ENCODE peak calls at places on chromosomes 16 and 17, in seven cellular contexts. V, H, X, E, F, Y and G are unnamed samples.

GRCh38 chr17:75090871-75091854 is 3.4 kb downstream of the SLC16A5 start:
- DNase-seq in E (no peak), F (peak), V (peak), H (peak), Y (no peak), X (no peak), G (no peak)

GRCh38 chr17:55420067-55420775 is 1.4 kb downstream of the MMD start:
- DNase-seq in V (no peak), F (no peak), X (no peak), E (no peak), Y (no peak), H (no peak), G (no peak)

GRCh38 chr16:12387786-12388185 is 411.3 kb downstream of the SNX29 start:
- DNase-seq in F (no peak), H (no peak), E (no peak), X (no peak), V (no peak), Y (no peak), G (no peak)

GRCh38 chr16:9437115-9437514 is 345.7 kb downstream of the HAPSTR1 start:
- DNase-seq in Y (no peak), V (no peak), H (no peak), X (no peak), F (peak), E (no peak), G (no peak)

GRCh38 chr17:1003633-1003971 is 6.7 kb downstream of the TIMM22 start:
- DNase-seq in Y (no peak), H (no peak), E (no peak), F (no peak), X (no peak), V (no peak), G (no peak)

GRCh38 chr17:77735341-77736206 is 222.9 kb upstream of the TNRC6C start:
- DNase-seq in H (no peak), Y (no peak), V (no peak), X (no peak), F (peak), E (peak), G (peak)

GRCh38 chr16:77223184-77223583 is 24.0 kb downstream of the SYCE1L start:
- DNase-seq in X (peak), V (no peak), Y (no peak), H (no peak), E (no peak), F (peak), G (no peak)

GRCh38 chr17:81398170-81398854 is 3.1 kb downstream of the BAHCC1 start:
- DNase-seq in V (peak), X (no peak), E (no peak), Y (no peak), H (no peak), F (peak), G (no peak)

GRCh38 chr16:86087561-86088230 is 188.7 kb downstream of the IRF8 start:
- DNase-seq in E (peak), H (no peak), X (no peak), V (no peak), F (no peak), Y (no peak), G (no peak)

GRCh38 chr17:36928450-36929125 is 8.7 kb upstream of the LHX1 start:
- DNase-seq in V (no peak), F (peak), E (no peak), H (no peak), Y (no peak), X (no peak), G (no peak)

GRCh38 chr17:66287911-66288310 is 14.5 kb upstream of the PRKCA start:
- DNase-seq in X (no peak), E (no peak), H (no peak), F (no peak), V (no peak), Y (no peak), G (no peak)

GRCh38 chr16:2500634-2500936 is 13.2 kb upstream of the ATP6V0C start:
- DNase-seq in V (no peak), X (no peak), E (no peak), F (peak), Y (no peak), H (no peak), G (no peak)

GRCh38 chr16:2782583-2783351 is 4.6 kb downstream of the PRSS33 start:
- DNase-seq in V (no peak), H (no peak), F (peak), Y (no peak), E (no peak), X (no peak), G (no peak)

GRCh38 chr17:44655983-44656700 is at the start of gene MEIOC:
- DNase-seq in V (peak), E (no peak), Y (no peak), H (no peak), F (peak), X (peak), G (no peak)

GRCh38 chr17:59399914-59400313 is 68.5 kb downstream of the YPEL2 start:
- DNase-seq in H (no peak), X (no peak), E (no peak), Y (no peak), V (peak), F (no peak), G (no peak)

GRCh38 chr17:81254955-81255717 is 16.0 kb downstream of the NDUFAF8 start:
- DNase-seq in H (peak), X (peak), V (peak), F (peak), Y (peak), E (peak), G (peak)

GRCh38 chr17:41563607-41564006 is 8.3 kb downstream of the KRT9 start:
- DNase-seq in V (no peak), E (no peak), Y (no peak), X (no peak), H (no peak), F (peak), G (no peak)
- TF ChIP-seq CTCF in V (no peak), E (no peak), Y (no peak), X (no peak), H (no peak), F (no peak), G (no peak)

DNA sequence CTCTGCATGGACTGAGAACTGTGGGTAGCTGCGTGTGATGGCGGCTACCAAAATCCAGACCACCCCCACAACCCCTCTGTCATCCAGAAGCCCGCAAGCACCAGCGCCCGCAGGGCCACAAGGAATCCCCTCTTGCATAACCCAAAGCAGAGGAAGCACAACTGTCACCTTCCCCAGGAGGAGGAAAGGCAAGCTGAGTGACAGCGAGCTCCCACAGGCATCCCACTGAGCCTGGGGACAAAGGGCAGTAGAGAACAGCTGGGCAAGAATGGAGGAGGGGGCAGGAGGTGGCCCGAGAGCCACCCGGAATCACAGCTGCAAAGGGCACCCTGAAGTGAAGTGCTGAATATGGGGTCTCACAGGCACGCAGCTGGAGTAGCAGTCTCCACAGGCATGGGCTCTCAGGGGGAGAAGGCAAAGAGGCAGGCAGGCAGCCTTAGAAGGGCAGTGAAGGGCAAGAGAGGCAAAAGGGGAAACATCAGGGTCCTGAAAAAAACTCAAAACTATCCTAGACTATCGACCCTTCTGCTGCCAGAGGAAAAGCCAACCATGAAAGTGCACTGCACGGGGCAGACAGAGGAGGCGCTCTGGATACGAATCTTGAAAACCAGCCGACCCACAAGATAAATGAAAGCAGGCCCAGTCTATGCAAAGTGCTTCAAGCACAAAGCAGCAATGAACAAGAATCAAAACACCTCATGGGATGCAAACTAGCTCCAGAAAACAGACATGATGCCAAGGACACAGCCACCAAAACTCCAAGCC is 17.1 kb downstream of the USP36 start:
- DNase-seq in V (no peak), H (peak), E (no peak), X (no peak), F (no peak), Y (no peak), G (no peak)
- TF ChIP-seq CTCF in V (no peak), H (no peak), E (no peak), X (peak), F (peak), Y (no peak), G (peak)

GRCh38 chr16:27980919-27981670 is 82.4 kb downstream of the GSG1L start:
- DNase-seq in E (peak), Y (no peak), F (no peak), X (no peak), V (no peak), H (no peak), G (no peak)

GRCh38 chr16:27977966-27978365 is 85.5 kb downstream of the GSG1L start:
- DNase-seq in V (no peak), H (no peak), E (no peak), X (no peak), F (no peak), Y (no peak), G (no peak)

GRCh38 chr16:27982184-27982583 is 81.3 kb downstream of the GSG1L start:
- DNase-seq in X (no peak), E (peak), Y (no peak), V (no peak), H (no peak), F (no peak), G (no peak)

GRCh38 chr16:27978876-27979275 is 84.6 kb downstream of the GSG1L start:
- DNase-seq in X (no peak), V (no peak), E (no peak), Y (no peak), F (no peak), H (no peak), G (no peak)

DNA sequence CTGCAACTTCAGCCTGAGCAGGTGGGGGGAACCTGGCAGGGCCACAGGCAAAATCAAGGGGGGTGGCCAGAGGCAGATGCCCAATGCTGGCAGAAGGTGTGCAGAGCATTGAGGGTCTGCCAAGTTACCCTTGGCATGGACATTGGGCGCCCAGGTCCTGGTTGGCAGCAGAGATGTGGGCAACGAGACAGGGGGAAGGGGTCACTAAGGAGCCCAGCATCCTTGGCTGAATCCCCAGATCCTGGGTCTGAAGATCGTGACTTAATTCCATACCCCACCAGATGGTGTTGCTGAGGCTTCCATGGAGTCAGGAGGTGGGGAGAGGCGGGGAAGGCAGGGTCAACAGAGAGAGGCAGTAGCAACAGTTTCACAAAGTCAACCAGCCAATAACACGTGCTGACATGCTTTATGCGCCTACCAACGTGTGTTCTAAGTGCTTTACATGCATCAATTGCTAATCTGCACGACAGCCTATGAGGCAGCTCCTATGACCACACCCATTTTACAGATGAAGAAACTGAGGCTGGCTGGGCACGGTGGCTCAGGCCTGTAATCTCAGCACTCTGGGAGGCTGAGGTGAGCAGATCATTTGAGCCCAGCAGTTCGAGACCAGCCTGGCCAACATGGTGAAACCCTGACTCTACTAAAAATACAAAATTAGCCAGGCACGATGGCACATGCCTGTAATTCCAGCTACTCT is 83.3 kb downstream of the GSG1L start:
- DNase-seq in H (no peak), Y (no peak), X (no peak), F (no peak), E (peak), V (no peak), G (no peak)
- TF ChIP-seq CTCF in H (no peak), Y (no peak), X (no peak), F (no peak), E (no peak), V (no peak), G (no peak)

GRCh38 chr17:57404073-57404472 is 147.8 kb downstream of the MSI2 start:
- DNase-seq in X (no peak), H (no peak), F (no peak), V (no peak), E (no peak), Y (no peak), G (no peak)
- TF ChIP-seq CTCF in X (no peak), H (no peak), F (peak), V (no peak), E (no peak), Y (no peak), G (no peak)

DNA sequence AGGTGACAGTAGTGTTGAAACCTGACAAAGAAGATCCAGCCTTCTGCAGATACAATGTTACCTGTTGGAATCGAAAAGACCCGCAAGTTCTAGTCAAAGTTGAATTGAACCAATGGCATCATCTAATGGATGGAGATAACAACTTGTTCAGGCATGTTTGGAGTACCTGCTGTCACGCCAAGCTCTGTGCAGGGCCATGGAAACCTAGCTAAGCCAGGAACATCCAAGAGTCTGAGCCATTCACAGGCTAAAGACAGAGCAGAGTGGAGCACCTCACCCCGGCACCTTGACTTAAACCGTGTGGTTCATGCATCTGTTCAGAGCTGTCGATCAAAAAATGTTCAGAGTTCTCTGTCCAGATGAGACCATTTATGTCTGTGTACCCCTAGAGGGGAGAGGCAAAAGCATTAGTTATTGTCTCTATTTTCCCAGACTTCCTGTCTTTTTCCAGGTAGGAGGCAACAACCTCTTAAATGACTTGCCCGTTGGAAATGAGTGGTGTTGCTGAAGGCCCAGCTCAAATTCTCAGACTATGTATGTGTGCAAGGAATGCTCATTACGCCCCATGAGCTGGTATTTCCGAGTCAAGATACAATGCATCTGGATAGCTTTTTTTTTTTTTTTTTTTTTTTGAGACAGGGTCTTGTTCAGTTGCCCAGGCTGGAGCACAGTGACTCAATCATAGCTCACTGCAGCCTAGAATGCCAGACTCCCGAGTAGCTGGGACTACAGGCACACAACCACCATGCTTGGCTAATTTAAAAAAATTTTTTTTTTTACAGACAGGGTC is 44.9 kb upstream of the XYLT1 start:
- DNase-seq in H (no peak), X (no peak), Y (no peak), E (no peak), F (no peak), V (no peak), G (no peak)
- TF ChIP-seq CTCF in H (no peak), X (no peak), Y (no peak), E (no peak), F (no peak), V (no peak), G (no peak)